ENCODE peak calls at places on chromosomes 12 and 14, in nine cellular contexts. One of them, this sample, is unnamed.

GRCh38 chr12:54565658-54566552 is 16.5 kb downstream of the PDE1B start:
- DNase-seq in A673: no peak
- DNase-seq in endothelial cell: no peak
- DNase-seq in cardiac muscle cell: no peak
- DNase-seq in RWPE1: no peak
- DNase-seq in body of pancreas: no peak
- DNase-seq in choroid plexus epithelial cell: no peak
- DNase-seq in Calu3: no peak
- DNase-seq in pancreas: no peak
- DNase-seq in this sample: no peak

GRCh38 chr12:81758421-81759214 is 532 bp downstream of the PPFIA2 start:
- DNase-seq in choroid plexus epithelial cell: peak
- DNase-seq in endothelial cell: peak
- DNase-seq in cardiac muscle cell: peak
- DNase-seq in pancreas: peak
- DNase-seq in A673: peak
- DNase-seq in RWPE1: no peak
- DNase-seq in body of pancreas: no peak
- DNase-seq in Calu3: peak
- DNase-seq in this sample: peak

GRCh38 chr12:27013606-27014084 is 539 bp downstream of the TM7SF3 start:
- DNase-seq in Calu3: peak
- DNase-seq in cardiac muscle cell: peak
- DNase-seq in choroid plexus epithelial cell: peak
- DNase-seq in endothelial cell: no peak
- DNase-seq in A673: peak
- DNase-seq in pancreas: no peak
- DNase-seq in body of pancreas: peak
- DNase-seq in RWPE1: no peak
- DNase-seq in this sample: peak

GRCh38 chr12:98699568-98699967 is 54.5 kb downstream of the APAF1 start:
- DNase-seq in A673: no peak
- DNase-seq in Calu3: no peak
- DNase-seq in RWPE1: no peak
- DNase-seq in body of pancreas: no peak
- DNase-seq in endothelial cell: no peak
- DNase-seq in cardiac muscle cell: peak
- DNase-seq in choroid plexus epithelial cell: peak
- DNase-seq in pancreas: no peak
- DNase-seq in this sample: no peak

GRCh38 chr14:73786942-73787759 is 64.5 kb upstream of the PTGR2 start:
- DNase-seq in cardiac muscle cell: peak
- DNase-seq in Calu3: peak
- DNase-seq in A673: peak
- DNase-seq in body of pancreas: peak
- DNase-seq in pancreas: peak
- DNase-seq in choroid plexus epithelial cell: peak
- DNase-seq in endothelial cell: peak
- DNase-seq in RWPE1: no peak
- DNase-seq in this sample: peak

GRCh38 chr14:75906228-75906627 is 75.6 kb downstream of the TGFB3 start:
- DNase-seq in cardiac muscle cell: no peak
- DNase-seq in RWPE1: no peak
- DNase-seq in Calu3: no peak
- DNase-seq in choroid plexus epithelial cell: no peak
- DNase-seq in pancreas: no peak
- DNase-seq in A673: no peak
- DNase-seq in body of pancreas: no peak
- DNase-seq in endothelial cell: no peak
- DNase-seq in this sample: no peak

GRCh38 chr14:25140423-25140822 is 90.5 kb upstream of the STXBP6 start:
- DNase-seq in choroid plexus epithelial cell: no peak
- DNase-seq in Calu3: no peak
- DNase-seq in cardiac muscle cell: no peak
- DNase-seq in A673: no peak
- DNase-seq in pancreas: no peak
- DNase-seq in RWPE1: no peak
- DNase-seq in body of pancreas: no peak
- DNase-seq in endothelial cell: no peak
- DNase-seq in this sample: no peak

GRCh38 chr12:94284859-94285258 is 136.5 kb downstream of the PLXNC1 start:
- DNase-seq in pancreas: no peak
- DNase-seq in endothelial cell: no peak
- DNase-seq in cardiac muscle cell: no peak
- DNase-seq in body of pancreas: no peak
- DNase-seq in A673: no peak
- DNase-seq in choroid plexus epithelial cell: no peak
- DNase-seq in RWPE1: no peak
- DNase-seq in Calu3: no peak
- DNase-seq in this sample: no peak

GRCh38 chr12:11765817-11766794 is 116.6 kb downstream of the ETV6 start:
- DNase-seq in RWPE1: no peak
- DNase-seq in choroid plexus epithelial cell: peak
- DNase-seq in pancreas: peak
- DNase-seq in endothelial cell: peak
- DNase-seq in A673: peak
- DNase-seq in body of pancreas: no peak
- DNase-seq in cardiac muscle cell: peak
- DNase-seq in Calu3: no peak
- DNase-seq in this sample: no peak

GRCh38 chr12:42904683-42905418 is 315.3 kb upstream of the PRICKLE1 start:
- DNase-seq in endothelial cell: no peak
- DNase-seq in choroid plexus epithelial cell: no peak
- DNase-seq in pancreas: no peak
- DNase-seq in body of pancreas: no peak
- DNase-seq in RWPE1: no peak
- DNase-seq in cardiac muscle cell: no peak
- DNase-seq in A673: no peak
- DNase-seq in Calu3: no peak
- DNase-seq in this sample: no peak

GRCh38 chr14:99271951-99272668 is at the start of gene BCL11B:
- DNase-seq in Calu3: peak
- DNase-seq in RWPE1: peak
- DNase-seq in body of pancreas: peak
- DNase-seq in endothelial cell: peak
- DNase-seq in A673: peak
- DNase-seq in cardiac muscle cell: peak
- DNase-seq in pancreas: no peak
- DNase-seq in choroid plexus epithelial cell: peak
- DNase-seq in this sample: peak

GRCh38 chr12:121580959-121581680 is at the start of gene KDM2B:
- DNase-seq in pancreas: no peak
- DNase-seq in RWPE1: no peak
- DNase-seq in Calu3: no peak
- DNase-seq in endothelial cell: peak
- DNase-seq in body of pancreas: peak
- DNase-seq in cardiac muscle cell: peak
- DNase-seq in choroid plexus epithelial cell: peak
- DNase-seq in A673: no peak
- DNase-seq in this sample: peak

GRCh38 chr12:45518516-45519235 is 210.8 kb upstream of the ARID2 start:
- DNase-seq in choroid plexus epithelial cell: no peak
- DNase-seq in body of pancreas: no peak
- DNase-seq in pancreas: no peak
- DNase-seq in cardiac muscle cell: no peak
- DNase-seq in Calu3: peak
- DNase-seq in endothelial cell: no peak
- DNase-seq in A673: no peak
- DNase-seq in RWPE1: no peak
- DNase-seq in this sample: no peak

GRCh38 chr12:8823565-8824300 is 1.3 kb downstream of the A2ML1 start:
- DNase-seq in pancreas: no peak
- DNase-seq in choroid plexus epithelial cell: peak
- DNase-seq in endothelial cell: peak
- DNase-seq in A673: peak
- DNase-seq in cardiac muscle cell: peak
- DNase-seq in Calu3: peak
- DNase-seq in RWPE1: no peak
- DNase-seq in body of pancreas: peak
- DNase-seq in this sample: peak

GRCh38 chr12:559208-559905 is 99.6 kb downstream of the B4GALNT3 start:
- DNase-seq in pancreas: peak
- DNase-seq in choroid plexus epithelial cell: no peak
- DNase-seq in Calu3: no peak
- DNase-seq in cardiac muscle cell: no peak
- DNase-seq in body of pancreas: no peak
- DNase-seq in endothelial cell: no peak
- DNase-seq in A673: no peak
- DNase-seq in RWPE1: no peak
- DNase-seq in this sample: no peak

GRCh38 chr14:100688598-100689499 is 37.8 kb upstream of the DLK1 start:
- DNase-seq in pancreas: peak
- DNase-seq in endothelial cell: no peak
- DNase-seq in RWPE1: peak
- DNase-seq in choroid plexus epithelial cell: peak
- DNase-seq in Calu3: no peak
- DNase-seq in body of pancreas: no peak
- DNase-seq in cardiac muscle cell: peak
- DNase-seq in A673: peak
- DNase-seq in this sample: no peak

GRCh38 chr14:79084861-79085260 is 914.7 kb downstream of the NRXN3 start:
- DNase-seq in Calu3: no peak
- DNase-seq in cardiac muscle cell: no peak
- DNase-seq in body of pancreas: no peak
- DNase-seq in A673: no peak
- DNase-seq in choroid plexus epithelial cell: no peak
- DNase-seq in endothelial cell: no peak
- DNase-seq in pancreas: no peak
- DNase-seq in RWPE1: no peak
- DNase-seq in this sample: no peak

GRCh38 chr14:64636208-64636979 is 67.8 kb upstream of the PLEKHG3 start:
- DNase-seq in A673: peak
- DNase-seq in pancreas: no peak
- DNase-seq in RWPE1: peak
- DNase-seq in choroid plexus epithelial cell: peak
- DNase-seq in cardiac muscle cell: peak
- DNase-seq in endothelial cell: peak
- DNase-seq in body of pancreas: peak
- DNase-seq in Calu3: peak
- DNase-seq in this sample: peak

GRCh38 chr12:71710276-71711125 is 24.6 kb downstream of the TMEM19 start:
- DNase-seq in pancreas: no peak
- DNase-seq in endothelial cell: no peak
- DNase-seq in body of pancreas: no peak
- DNase-seq in RWPE1: peak
- DNase-seq in choroid plexus epithelial cell: peak
- DNase-seq in A673: peak
- DNase-seq in cardiac muscle cell: peak
- DNase-seq in Calu3: peak
- DNase-seq in this sample: no peak

GRCh38 chr14:85528882-85529585 is 910 bp upstream of the FLRT2 start:
- DNase-seq in Calu3: no peak
- DNase-seq in endothelial cell: no peak
- DNase-seq in choroid plexus epithelial cell: peak
- DNase-seq in A673: peak
- DNase-seq in body of pancreas: no peak
- DNase-seq in cardiac muscle cell: peak
- DNase-seq in RWPE1: peak
- DNase-seq in pancreas: no peak
- DNase-seq in this sample: peak
- TF ChIP-seq CTCF in Calu3: no peak
- TF ChIP-seq CTCF in endothelial cell: no peak
- TF ChIP-seq CTCF in choroid plexus epithelial cell: no peak
- TF ChIP-seq CTCF in A673: no peak
- TF ChIP-seq CTCF in body of pancreas: no peak
- TF ChIP-seq CTCF in cardiac muscle cell: no peak
- TF ChIP-seq CTCF in RWPE1: peak
- TF ChIP-seq CTCF in pancreas: no peak
- TF ChIP-seq CTCF in this sample: peak

GRCh38 chr12:2751686-2752085 is 43.1 kb upstream of the FKBP4 start:
- DNase-seq in RWPE1: no peak
- DNase-seq in cardiac muscle cell: no peak
- DNase-seq in A673: no peak
- DNase-seq in pancreas: no peak
- DNase-seq in body of pancreas: no peak
- DNase-seq in choroid plexus epithelial cell: no peak
- DNase-seq in endothelial cell: no peak
- DNase-seq in Calu3: no peak
- DNase-seq in this sample: no peak

GRCh38 chr12:2751230-2751629 is 43.5 kb upstream of the FKBP4 start:
- DNase-seq in body of pancreas: no peak
- DNase-seq in Calu3: no peak
- DNase-seq in cardiac muscle cell: no peak
- DNase-seq in RWPE1: no peak
- DNase-seq in choroid plexus epithelial cell: no peak
- DNase-seq in endothelial cell: no peak
- DNase-seq in A673: no peak
- DNase-seq in pancreas: no peak
- DNase-seq in this sample: no peak

GRCh38 chr12:2754208-2754607 is 40.6 kb upstream of the FKBP4 start:
- DNase-seq in cardiac muscle cell: no peak
- DNase-seq in choroid plexus epithelial cell: no peak
- DNase-seq in body of pancreas: no peak
- DNase-seq in endothelial cell: no peak
- DNase-seq in A673: no peak
- DNase-seq in RWPE1: no peak
- DNase-seq in Calu3: no peak
- DNase-seq in pancreas: no peak
- DNase-seq in this sample: no peak

GRCh38 chr12:2753536-2753935 is 41.2 kb upstream of the FKBP4 start:
- DNase-seq in endothelial cell: no peak
- DNase-seq in Calu3: no peak
- DNase-seq in pancreas: no peak
- DNase-seq in choroid plexus epithelial cell: no peak
- DNase-seq in RWPE1: no peak
- DNase-seq in body of pancreas: no peak
- DNase-seq in cardiac muscle cell: no peak
- DNase-seq in A673: no peak
- DNase-seq in this sample: no peak

GRCh38 chr12:2752676-2753371 is 41.9 kb upstream of the FKBP4 start:
- DNase-seq in endothelial cell: peak
- DNase-seq in pancreas: peak
- DNase-seq in cardiac muscle cell: peak
- DNase-seq in Calu3: peak
- DNase-seq in RWPE1: peak
- DNase-seq in choroid plexus epithelial cell: peak
- DNase-seq in body of pancreas: peak
- DNase-seq in A673: peak
- DNase-seq in this sample: peak
- TF ChIP-seq CTCF in endothelial cell: no peak
- TF ChIP-seq CTCF in pancreas: no peak
- TF ChIP-seq CTCF in cardiac muscle cell: no peak
- TF ChIP-seq CTCF in Calu3: no peak
- TF ChIP-seq CTCF in RWPE1: no peak
- TF ChIP-seq CTCF in choroid plexus epithelial cell: no peak
- TF ChIP-seq CTCF in body of pancreas: no peak
- TF ChIP-seq CTCF in A673: no peak
- TF ChIP-seq CTCF in this sample: peak

GRCh38 chr14:54567634-54568561 is 970 bp downstream of the SAMD4A start:
- DNase-seq in pancreas: peak
- DNase-seq in RWPE1: peak
- DNase-seq in body of pancreas: peak
- DNase-seq in A673: peak
- DNase-seq in cardiac muscle cell: peak
- DNase-seq in endothelial cell: peak
- DNase-seq in choroid plexus epithelial cell: peak
- DNase-seq in Calu3: peak
- DNase-seq in this sample: peak
- TF ChIP-seq CTCF in pancreas: no peak
- TF ChIP-seq CTCF in RWPE1: no peak
- TF ChIP-seq CTCF in body of pancreas: no peak
- TF ChIP-seq CTCF in A673: no peak
- TF ChIP-seq CTCF in cardiac muscle cell: no peak
- TF ChIP-seq CTCF in endothelial cell: no peak
- TF ChIP-seq CTCF in choroid plexus epithelial cell: no peak
- TF ChIP-seq CTCF in Calu3: no peak
- TF ChIP-seq CTCF in this sample: no peak

GRCh38 chr14:94372021-94372605 is 16.3 kb downstream of the SERPINA1 start:
- DNase-seq in A673: no peak
- DNase-seq in choroid plexus epithelial cell: no peak
- DNase-seq in body of pancreas: no peak
- DNase-seq in pancreas: no peak
- DNase-seq in RWPE1: no peak
- DNase-seq in Calu3: no peak
- DNase-seq in endothelial cell: no peak
- DNase-seq in cardiac muscle cell: no peak
- DNase-seq in this sample: no peak
- TF ChIP-seq CTCF in A673: peak
- TF ChIP-seq CTCF in choroid plexus epithelial cell: peak
- TF ChIP-seq CTCF in body of pancreas: no peak
- TF ChIP-seq CTCF in pancreas: no peak
- TF ChIP-seq CTCF in RWPE1: no peak
- TF ChIP-seq CTCF in Calu3: no peak
- TF ChIP-seq CTCF in endothelial cell: no peak
- TF ChIP-seq CTCF in cardiac muscle cell: no peak
- TF ChIP-seq CTCF in this sample: no peak

This sample was measured in neural crest cell.